ENCODE peak calls at places on chromosomes 12 and 14, in eight cellular contexts. O is A549, Q is WTC11, C is K562, A is SK-N-SH, J is GM12878, X is endothelial cell of umbilical vein, I is H1. D is an unnamed sample.
A peak's percentile ranks its signal among the peaks of the same experiment; 100 is the strongest.

GRCh38 chr12:68803948-68804653 is 3.9 kb upstream of the MDM2 start:
- DNase-seq in J (no peak), A (no peak), I (no peak), C (no peak), X (no peak), O (no peak), Q (no peak), D (no peak)

GRCh38 chr14:104741108-104741802 is 11.7 kb upstream of the SIVA1 start:
- DNase-seq in I (no peak), J (no peak), C (no peak), A (peak; percentile 24), O (no peak), Q (no peak), X (no peak), D (no peak)

GRCh38 chr12:55970775-55971174 is 3.1 kb upstream of the RAB5B start:
- DNase-seq in Q (no peak), A (no peak), C (no peak), J (no peak), I (no peak), X (no peak), O (no peak), D (peak; percentile 27)

GRCh38 chr12:42916143-42916542 is 326.6 kb upstream of the PRICKLE1 start:
- DNase-seq in C (no peak), X (no peak), Q (no peak), O (no peak), A (no peak), J (no peak), I (no peak), D (no peak)

GRCh38 chr14:51335521-51335920 is 95.5 kb downstream of the TMX1 start:
- DNase-seq in I (no peak), C (no peak), A (no peak), J (no peak), O (no peak), Q (no peak), X (no peak), D (no peak)

GRCh38 chr14:89767861-89768268 is 186.7 kb downstream of the EFCAB11 start:
- DNase-seq in I (no peak), J (peak; percentile 65), O (no peak), A (peak; percentile 40), C (no peak), Q (peak; percentile 48), X (peak; percentile 44), D (peak; percentile 64)

GRCh38 chr12:26938660-26939185 is 453 bp downstream of the FGFR1OP2 start:
- DNase-seq in C (no peak), J (no peak), Q (no peak), O (peak; percentile 23), X (no peak), A (no peak), I (no peak), D (no peak)

GRCh38 chr14:22225526-22226133 is 363.4 kb downstream of the DAD1 start:
- DNase-seq in Q (no peak), I (no peak), J (no peak), C (no peak), A (no peak), X (no peak), O (no peak), D (no peak)

GRCh38 chr14:73937012-73937411 is 12.9 kb downstream of the FAM161B start:
- DNase-seq in O (no peak), C (no peak), J (no peak), A (no peak), Q (no peak), X (no peak), I (no peak), D (no peak)

GRCh38 chr12:108129017-108129812 is at the start of gene WSCD2:
- DNase-seq in A (peak; percentile 90), O (no peak), J (no peak), C (peak; percentile 55), I (peak; percentile 67), X (no peak), Q (peak; percentile 90), D (peak; percentile 33)

DNA sequence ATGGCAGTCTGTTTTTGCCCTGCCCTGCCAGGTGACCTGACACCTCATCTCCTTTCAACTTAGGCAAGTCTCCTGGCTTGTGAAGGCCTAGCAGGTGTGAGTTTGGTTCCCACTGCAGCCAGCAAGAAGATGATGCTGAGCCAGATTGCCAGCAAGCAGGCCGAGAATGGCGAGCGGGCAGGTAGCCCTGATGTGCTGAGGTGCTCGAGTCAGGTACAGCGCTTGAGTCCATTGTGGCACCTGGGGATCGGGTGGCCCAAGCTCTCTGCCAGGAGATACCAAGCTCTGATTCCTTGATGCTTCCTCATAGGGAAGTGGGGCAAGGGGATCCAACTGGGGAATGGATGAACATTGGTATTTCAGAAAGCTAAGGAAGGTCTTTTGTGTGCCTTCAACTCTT is 4.1 kb upstream of the CSAD start:
- DNase-seq in J (no peak), O (no peak), C (peak; percentile 1), Q (no peak), X (no peak), I (no peak), A (no peak), D (no peak)
- TF ChIP-seq MAX in J (no peak), O (no peak), C (no peak), Q (no peak), X (no peak), I (no peak), A (no peak), D (no peak)

DNA sequence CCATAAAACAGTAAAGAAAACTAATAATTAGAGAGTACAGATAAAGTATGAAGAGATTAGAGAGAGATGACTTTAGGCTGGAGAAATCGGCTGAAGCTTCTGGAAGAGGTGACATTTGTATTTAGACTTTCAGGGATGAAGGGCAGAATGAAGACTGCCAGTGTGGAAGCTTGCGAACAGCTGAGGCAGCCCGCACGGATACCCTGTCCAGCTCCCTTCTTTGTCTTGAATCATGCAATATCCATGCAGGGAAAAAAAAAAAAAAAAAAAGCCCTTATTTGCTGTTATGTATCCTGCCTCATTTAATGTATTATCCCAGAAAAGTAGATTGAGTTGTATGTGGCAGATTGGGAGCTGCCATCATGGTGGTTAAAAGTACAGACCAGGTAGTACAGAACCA is 331.8 kb downstream of the ZFP36L1 start:
- DNase-seq in I (no peak), C (no peak), X (no peak), O (no peak), A (no peak), J (no peak), Q (no peak), D (no peak)
- TF ChIP-seq MAX in I (no peak), C (no peak), X (no peak), O (no peak), A (no peak), J (no peak), Q (no peak), D (no peak)

GRCh38 chr12:50240792-50241114 is 42.6 kb downstream of the LIMA1 start:
- DNase-seq in A (no peak), J (no peak), X (no peak), I (no peak), C (no peak), Q (no peak), O (no peak), D (no peak)

GRCh38 chr12:50240096-50240791 is 43.1 kb downstream of the LIMA1 start:
- DNase-seq in C (no peak), J (no peak), Q (no peak), X (no peak), I (no peak), A (no peak), O (no peak), D (no peak)

GRCh38 chr12:50241178-50241577 is 42.1 kb downstream of the LIMA1 start:
- DNase-seq in A (no peak), O (peak; percentile 34), X (no peak), I (no peak), Q (no peak), C (no peak), J (no peak), D (no peak)

GRCh38 chr12:50243507-50243906 is 39.8 kb downstream of the LIMA1 start:
- DNase-seq in A (no peak), X (no peak), C (no peak), Q (no peak), I (no peak), J (no peak), O (no peak), D (no peak)

GRCh38 chr12:50242751-50243191 is 40.5 kb downstream of the LIMA1 start:
- DNase-seq in O (no peak), I (no peak), X (no peak), Q (no peak), C (no peak), J (no peak), A (no peak), D (no peak)
- TF ChIP-seq MAX in O (no peak), I (no peak), X (no peak), Q (no peak), C (no peak), J (no peak), A (peak; percentile 40), D (no peak)

DNA sequence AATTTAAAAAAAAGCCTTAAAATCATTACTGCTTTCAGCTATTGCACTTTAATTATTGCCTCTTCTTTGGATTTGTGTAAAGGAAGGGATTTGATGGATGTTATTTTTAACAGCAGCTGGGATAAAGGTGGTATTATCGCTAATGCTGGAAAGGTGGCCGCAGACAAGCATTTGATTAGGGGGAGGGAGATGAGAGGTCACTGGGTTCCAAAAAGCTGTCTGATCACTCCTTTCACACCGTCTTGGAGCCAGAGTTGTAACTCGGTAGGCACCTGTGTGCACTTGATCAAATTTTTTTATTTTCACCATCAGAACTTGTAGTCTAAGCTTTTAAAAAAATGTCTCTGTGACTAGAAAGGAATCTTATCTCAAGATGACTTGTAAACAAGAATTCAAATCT is 99.8 kb downstream of the AKAP6 start:
- DNase-seq in I (no peak), O (no peak), C (no peak), X (no peak), Q (no peak), A (no peak), J (no peak), D (no peak)
- TF ChIP-seq MAX in I (no peak), O (no peak), C (no peak), X (no peak), Q (no peak), A (no peak), J (no peak), D (no peak)

DNA sequence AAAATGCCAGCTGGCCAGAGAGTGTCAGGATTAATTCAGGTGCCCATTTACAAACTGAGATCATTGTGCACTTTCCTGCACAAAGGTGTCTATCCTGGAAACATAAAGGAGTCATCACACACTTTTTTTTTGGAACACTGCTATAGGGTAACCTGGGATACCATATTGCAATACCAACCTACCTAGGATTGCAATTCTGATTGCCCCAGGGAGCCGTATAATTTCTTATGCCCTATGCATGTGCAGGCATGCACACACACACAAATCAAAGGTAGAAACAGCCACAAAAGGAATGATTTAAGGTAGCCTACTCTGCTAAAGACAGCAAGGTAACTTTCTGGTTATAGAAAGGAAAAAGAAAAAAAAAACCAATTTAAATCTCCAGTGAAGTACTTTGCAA is 285.3 kb upstream of the KITLG start:
- DNase-seq in Q (no peak), O (no peak), A (no peak), I (no peak), X (no peak), C (no peak), J (no peak), D (no peak)
- TF ChIP-seq MAX in Q (no peak), O (no peak), A (no peak), I (no peak), X (no peak), C (no peak), J (no peak), D (no peak)

GRCh38 chr14:58191763-58192596 is 8.0 kb upstream of the ACTR10 start:
- DNase-seq in O (no peak), X (no peak), I (no peak), C (no peak), A (no peak), Q (no peak), J (no peak), D (no peak)
- TF ChIP-seq MAX in O (no peak), X (no peak), I (no peak), C (no peak), A (no peak), Q (no peak), J (no peak), D (no peak)

GRCh38 chr12:28456934-28457710 is 266.9 kb downstream of the CCDC91 start:
- DNase-seq in J (no peak), C (no peak), O (no peak), I (no peak), X (no peak), Q (no peak), A (no peak), D (no peak)
- TF ChIP-seq MAX in J (no peak), C (no peak), O (no peak), I (no peak), X (no peak), Q (no peak), A (no peak), D (no peak)

D was measured in NB4.